ENCODE peak calls at places on chromosomes 1 and 21, in eight cellular contexts. V is uterus, C is lower leg skin, F is adrenal gland, T is Peyer's patch, P is A549, W is gastrocnemius medialis, Z is ovary. M is an unnamed sample.

GRCh38 chr1:154583691-154584212 is 16.2 kb downstream of the CHRNB2 start:
- DNase-seq in V (no peak), C (no peak), F (no peak), T (no peak), P (no peak), W (no peak), Z (peak; percentile 57), M (no peak)

GRCh38 chr1:30101477-30102227 is 621.7 kb downstream of the MATN1 start:
- DNase-seq in V (no peak), C (no peak), F (no peak), T (no peak), P (no peak), W (no peak), Z (no peak), M (no peak)

GRCh38 chr21:28818663-28819278 is 173.9 kb downstream of the LTN1 start:
- DNase-seq in V (no peak), C (no peak), F (no peak), T (no peak), P (no peak), W (no peak), Z (no peak), M (no peak)

GRCh38 chr1:23763040-23763577 is 15.1 kb upstream of the PITHD1 start:
- DNase-seq in V (no peak), C (no peak), F (no peak), T (no peak), P (no peak), W (peak; percentile 27), Z (no peak), M (no peak)

GRCh38 chr1:179447489-179447888 is 81.7 kb downstream of the AXDND1 start:
- DNase-seq in V (no peak), C (no peak), F (no peak), T (no peak), P (peak; percentile 44), W (no peak), Z (no peak), M (peak; percentile 1)

GRCh38 chr1:61046434-61046833 is 35.9 kb upstream of the NFIA start:
- DNase-seq in V (no peak), C (no peak), F (no peak), T (no peak), P (no peak), W (no peak), Z (no peak), M (no peak)

GRCh38 chr1:223752721-223753515 is 40.6 kb downstream of the CAPN2 start:
- DNase-seq in V (no peak), C (no peak), F (no peak), T (no peak), P (no peak), W (no peak), Z (no peak), M (no peak)

GRCh38 chr1:59699227-59699847 is 115.4 kb upstream of the HOOK1 start:
- DNase-seq in V (no peak), C (no peak), F (no peak), T (no peak), P (peak; percentile 18), W (no peak), Z (no peak), M (no peak)

GRCh38 chr1:51877434-51878306 is 857 bp downstream of the NRDC start:
- DNase-seq in V (no peak), C (no peak), F (peak; percentile 46), T (no peak), P (peak; percentile 22), W (peak; percentile 30), Z (no peak), M (no peak)

GRCh38 chr1:18534810-18535205 is 54.1 kb downstream of the KLHDC7A start:
- DNase-seq in V (no peak), C (peak; percentile 29), F (no peak), T (no peak), P (no peak), W (no peak), Z (no peak), M (no peak)

GRCh38 chr21:35658242-35658641 is 402.1 kb downstream of the SETD4 start:
- DNase-seq in V (no peak), C (no peak), F (no peak), T (no peak), P (no peak), W (no peak), Z (no peak), M (no peak)

GRCh38 chr1:245258271-245258920 is 103.6 kb downstream of the KIF26B start:
- DNase-seq in V (no peak), C (no peak), F (no peak), T (no peak), P (no peak), W (no peak), Z (no peak), M (no peak)

GRCh38 chr1:68384872-68385390 is 64.8 kb downstream of the RPE65 start:
- DNase-seq in V (no peak), C (no peak), F (peak; percentile 44), T (no peak), P (no peak), W (no peak), Z (no peak), M (no peak)

GRCh38 chr1:8467308-8467707 is 149.4 kb downstream of the SLC45A1 start:
- DNase-seq in V (no peak), C (no peak), F (no peak), T (no peak), P (no peak), W (no peak), Z (no peak), M (no peak)
- TF ChIP-seq POLR2A in V (no peak), C (no peak), F (no peak), T (no peak), P (no peak), W (no peak), Z (no peak), M (no peak)

GRCh38 chr1:203628997-203629508 is 2.4 kb downstream of the ATP2B4 start:
- DNase-seq in V (no peak), C (no peak), F (peak; percentile 24), T (no peak), P (no peak), W (no peak), Z (no peak), M (no peak)
- TF ChIP-seq POLR2A in V (no peak), C (no peak), F (no peak), T (no peak), P (no peak), W (no peak), Z (no peak), M (no peak)

DNA sequence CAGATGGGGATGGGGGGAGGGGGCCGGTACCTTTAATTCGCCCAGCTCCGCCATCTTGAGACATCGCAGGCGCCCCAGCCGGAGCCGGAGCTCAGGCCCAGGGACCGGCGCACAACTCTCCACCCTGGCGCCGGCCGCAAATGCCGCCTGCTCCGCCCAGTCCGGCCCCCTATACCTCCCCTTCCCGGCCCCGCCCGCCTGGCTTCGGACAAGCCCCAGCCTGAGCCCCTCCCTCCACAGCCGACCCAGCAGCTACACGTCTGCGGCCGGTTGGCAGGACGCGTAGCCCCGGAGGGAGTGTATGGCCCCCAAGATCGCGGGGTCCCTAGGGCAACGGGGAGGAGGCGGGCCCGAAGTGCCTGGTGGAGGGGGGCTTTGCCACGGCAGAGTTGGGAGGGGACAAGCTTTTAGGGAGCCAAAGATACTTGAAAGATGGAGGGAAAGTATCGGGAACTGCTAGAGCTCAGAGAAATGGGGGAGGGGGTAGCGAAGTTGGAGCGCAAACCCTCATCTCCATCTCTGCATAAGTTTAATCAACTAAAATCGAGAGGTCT is at the start of gene PIAS3:
- DNase-seq in V (peak; percentile 96), C (peak; percentile 99), F (peak; percentile 95), T (peak; percentile 94), P (peak; percentile 93), W (peak; percentile 95), Z (peak; percentile 95), M (peak; percentile 97)
- TF ChIP-seq POLR2A in V (peak; percentile 82), C (no peak), F (peak; percentile 35), T (peak; percentile 55), P (peak; percentile 43), W (peak; percentile 89), Z (peak; percentile 66), M (no peak)

DNA sequence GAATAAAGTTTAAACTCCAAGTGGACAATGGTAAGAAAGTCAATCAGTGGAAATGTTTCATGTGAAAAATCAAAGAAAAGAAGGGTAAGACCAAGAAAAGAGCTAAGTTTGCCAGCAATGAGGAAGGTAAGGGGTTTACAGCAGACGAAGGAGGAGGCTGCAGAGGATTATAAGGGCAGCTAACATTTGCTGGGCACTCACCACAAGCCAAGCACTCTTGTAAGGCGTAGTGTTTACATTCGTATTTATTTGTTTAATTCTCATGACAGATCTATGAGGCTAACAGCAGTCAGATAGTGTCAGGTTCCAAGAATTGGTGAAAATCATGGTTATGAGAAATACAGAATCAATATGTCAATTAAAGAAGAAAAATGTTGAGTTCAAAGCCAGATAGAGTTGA is 75.2 kb upstream of the NGF start:
- DNase-seq in V (no peak), C (no peak), F (no peak), T (no peak), P (no peak), W (no peak), Z (no peak), M (no peak)
- TF ChIP-seq POLR2A in V (no peak), C (no peak), F (no peak), T (no peak), P (no peak), W (no peak), Z (no peak), M (no peak)

DNA sequence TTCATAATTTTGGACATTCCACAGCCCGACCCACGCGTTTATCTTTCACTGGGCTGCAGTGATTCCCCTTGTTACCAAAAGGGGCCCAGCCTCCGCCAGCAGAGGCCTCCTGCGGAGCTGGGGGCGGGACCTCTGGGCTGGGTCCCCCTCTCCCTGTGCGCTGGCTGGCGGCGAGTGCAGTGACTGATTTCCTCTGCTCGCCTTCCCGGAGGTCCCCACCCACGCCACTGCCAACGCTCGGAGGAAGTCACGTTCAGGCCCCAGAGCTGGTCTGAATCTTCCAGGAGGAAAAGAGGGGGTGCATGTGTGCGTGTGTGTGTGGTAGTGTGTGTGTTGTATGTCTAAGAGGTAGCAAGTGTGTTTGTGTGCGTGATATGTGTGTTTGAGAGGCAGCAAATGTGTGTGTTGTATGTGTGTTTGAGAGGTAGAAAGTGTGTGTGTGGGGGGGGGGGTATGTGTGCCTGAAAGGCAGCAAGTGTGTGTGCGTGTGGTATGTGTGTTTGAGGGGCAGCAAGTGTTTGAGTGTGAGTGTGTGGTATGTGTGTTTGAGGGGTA is 35.0 kb upstream of the JAK1 start:
- DNase-seq in V (peak; percentile 72), C (peak; percentile 97), F (peak; percentile 71), T (peak; percentile 77), P (no peak), W (peak; percentile 59), Z (peak; percentile 72), M (peak; percentile 52)
- TF ChIP-seq POLR2A in V (no peak), C (no peak), F (no peak), T (no peak), P (no peak), W (peak; percentile 58), Z (no peak), M (no peak)

DNA sequence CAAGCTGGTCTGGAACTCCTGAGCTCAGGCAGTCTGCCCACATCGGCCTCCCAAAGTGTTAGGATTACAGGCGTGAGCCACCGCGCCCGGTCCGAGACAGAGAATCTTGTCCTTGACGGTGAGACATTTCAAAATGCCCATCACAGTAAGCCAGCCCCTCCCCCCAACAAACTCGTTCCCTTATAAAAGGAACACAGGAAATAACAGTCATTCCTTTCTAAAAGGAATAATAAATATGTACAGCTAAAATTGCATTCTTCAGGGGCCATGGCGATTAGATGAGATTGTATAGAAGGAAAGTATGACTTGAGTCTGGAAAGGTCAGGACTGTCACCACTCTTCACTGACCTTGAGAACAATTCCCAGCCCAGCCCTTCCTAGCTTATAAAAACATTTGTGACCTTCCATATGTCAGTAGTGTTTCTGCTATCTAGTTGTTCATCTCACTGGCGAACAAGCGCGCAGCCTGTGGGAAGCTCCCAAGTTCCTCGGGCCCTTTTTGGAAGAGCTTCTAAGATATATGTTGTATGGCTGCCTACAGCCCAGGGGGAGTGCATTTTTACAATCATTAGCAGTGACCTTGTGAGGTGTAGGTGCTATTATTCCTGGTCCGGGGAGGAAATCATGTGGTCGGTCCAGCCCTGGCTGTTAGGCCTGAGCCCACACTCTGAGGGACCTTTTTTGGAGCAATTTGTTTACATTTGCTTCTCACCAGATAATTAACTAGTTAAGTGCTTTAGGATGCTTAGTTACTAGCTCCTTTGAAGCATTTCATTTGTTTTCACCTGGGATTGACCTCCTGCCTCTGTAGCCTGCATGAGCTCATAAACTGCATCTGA is 8.7 kb downstream of the SZRD1 start:
- DNase-seq in V (no peak), C (no peak), F (peak; percentile 79), T (no peak), P (no peak), W (no peak), Z (no peak), M (no peak)
- TF ChIP-seq POLR2A in V (no peak), C (no peak), F (no peak), T (no peak), P (no peak), W (no peak), Z (no peak), M (no peak)

M was measured in GM12891.